ENCODE peak calls at places on chromosomes 16 and 17, in ten cellular contexts. One of them, this sample, is unnamed. For H3K4me1, the result is how much of the 10 kb centered on the place peaks cover.

GRCh38 chr17:28763804-28764266 is 20.0 kb downstream of the TRAF4 start:
- DNase-seq in naive thymus-derived CD4-positive, alpha-beta T cell: peak
- DNase-seq in GM12878: no peak
- DNase-seq in gastrocnemius medialis: peak
- DNase-seq in heart right ventricle: peak
- DNase-seq in OCI-LY7: peak
- DNase-seq in colonic mucosa: peak
- DNase-seq in sigmoid colon: peak
- DNase-seq in left ventricle myocardium inferior: peak
- DNase-seq in PC-9: peak
- DNase-seq in this sample: peak

GRCh38 chr17:50346313-50347086 is 574 bp downstream of the XYLT2 start:
- DNase-seq in naive thymus-derived CD4-positive, alpha-beta T cell: no peak
- DNase-seq in GM12878: no peak
- DNase-seq in gastrocnemius medialis: peak
- DNase-seq in heart right ventricle: peak
- DNase-seq in OCI-LY7: no peak
- DNase-seq in colonic mucosa: peak
- DNase-seq in sigmoid colon: peak
- DNase-seq in left ventricle myocardium inferior: peak
- DNase-seq in PC-9: peak
- DNase-seq in this sample: no peak

GRCh38 chr17:65664296-65664695 is 102.8 kb upstream of the AXIN2 start:
- DNase-seq in naive thymus-derived CD4-positive, alpha-beta T cell: no peak
- DNase-seq in GM12878: no peak
- DNase-seq in gastrocnemius medialis: no peak
- DNase-seq in heart right ventricle: no peak
- DNase-seq in OCI-LY7: no peak
- DNase-seq in colonic mucosa: no peak
- DNase-seq in sigmoid colon: no peak
- DNase-seq in left ventricle myocardium inferior: no peak
- DNase-seq in PC-9: no peak
- DNase-seq in this sample: no peak

GRCh38 chr17:34980353-34980680 is at the start of gene LIG3:
- DNase-seq in naive thymus-derived CD4-positive, alpha-beta T cell: peak
- DNase-seq in GM12878: peak
- DNase-seq in gastrocnemius medialis: peak
- DNase-seq in heart right ventricle: peak
- DNase-seq in OCI-LY7: peak
- DNase-seq in colonic mucosa: peak
- DNase-seq in sigmoid colon: peak
- DNase-seq in left ventricle myocardium inferior: peak
- DNase-seq in PC-9: peak
- DNase-seq in this sample: peak

GRCh38 chr17:58401287-58401686 is 16.0 kb downstream of the RNF43 start:
- DNase-seq in naive thymus-derived CD4-positive, alpha-beta T cell: no peak
- DNase-seq in GM12878: no peak
- DNase-seq in gastrocnemius medialis: no peak
- DNase-seq in heart right ventricle: no peak
- DNase-seq in OCI-LY7: no peak
- DNase-seq in colonic mucosa: peak
- DNase-seq in sigmoid colon: no peak
- DNase-seq in left ventricle myocardium inferior: no peak
- DNase-seq in PC-9: no peak
- DNase-seq in this sample: no peak

GRCh38 chr16:48441863-48442279 is 56.7 kb upstream of the SIAH1 start:
- DNase-seq in naive thymus-derived CD4-positive, alpha-beta T cell: no peak
- DNase-seq in GM12878: no peak
- DNase-seq in gastrocnemius medialis: no peak
- DNase-seq in heart right ventricle: no peak
- DNase-seq in OCI-LY7: no peak
- DNase-seq in colonic mucosa: no peak
- DNase-seq in sigmoid colon: peak
- DNase-seq in left ventricle myocardium inferior: no peak
- DNase-seq in PC-9: no peak
- DNase-seq in this sample: no peak

GRCh38 chr16:57140866-57141668 is 44.8 kb downstream of the PSME3IP1 start:
- DNase-seq in naive thymus-derived CD4-positive, alpha-beta T cell: no peak
- DNase-seq in GM12878: no peak
- DNase-seq in gastrocnemius medialis: no peak
- DNase-seq in heart right ventricle: no peak
- DNase-seq in OCI-LY7: no peak
- DNase-seq in colonic mucosa: no peak
- DNase-seq in sigmoid colon: peak
- DNase-seq in left ventricle myocardium inferior: no peak
- DNase-seq in PC-9: no peak
- DNase-seq in this sample: no peak

GRCh38 chr17:32943206-32943605 is 15.3 kb downstream of the TMEM98 start:
- DNase-seq in naive thymus-derived CD4-positive, alpha-beta T cell: no peak
- DNase-seq in GM12878: no peak
- DNase-seq in gastrocnemius medialis: no peak
- DNase-seq in heart right ventricle: no peak
- DNase-seq in OCI-LY7: no peak
- DNase-seq in colonic mucosa: no peak
- DNase-seq in sigmoid colon: no peak
- DNase-seq in left ventricle myocardium inferior: no peak
- DNase-seq in PC-9: no peak
- DNase-seq in this sample: no peak

DNA sequence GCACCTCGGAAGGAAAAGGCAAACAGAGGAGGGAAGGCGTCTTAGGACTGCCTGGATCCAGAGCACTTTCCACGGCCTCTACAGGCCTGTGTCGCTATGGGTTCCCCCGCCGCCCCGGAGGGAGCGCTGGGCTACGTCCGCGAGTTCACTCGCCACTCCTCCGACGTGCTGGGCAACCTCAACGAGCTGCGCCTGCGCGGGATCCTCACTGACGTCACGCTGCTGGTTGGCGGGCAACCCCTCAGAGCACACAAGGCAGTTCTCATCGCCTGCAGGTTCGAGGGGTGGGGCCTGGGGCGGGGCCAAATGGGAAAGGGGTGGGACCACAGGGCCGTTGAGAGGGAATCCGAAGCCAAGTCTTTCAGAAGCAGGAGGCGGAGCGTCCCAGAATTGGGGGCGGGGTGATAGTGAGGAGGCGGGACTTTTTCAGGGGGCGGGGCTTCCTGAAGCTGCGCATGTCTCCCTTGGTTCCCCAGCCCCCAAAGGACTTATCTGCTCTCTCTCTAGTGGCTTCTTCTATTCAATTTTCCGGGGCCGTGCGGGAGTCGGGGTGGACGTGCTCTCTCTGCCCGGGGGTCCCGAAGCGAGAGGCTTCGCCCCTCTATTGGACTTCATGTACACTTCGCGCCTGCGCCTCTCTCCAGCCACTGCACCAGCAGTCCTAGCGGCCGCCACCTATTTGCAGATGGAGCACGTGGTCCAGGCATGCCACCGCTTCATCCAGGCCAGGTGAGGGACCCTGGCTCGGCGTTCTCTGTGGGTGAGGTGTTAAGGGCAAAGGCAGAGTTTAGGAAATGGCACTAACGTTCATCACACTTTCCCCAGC is 939 bp downstream of the BCL6B start:
- DNase-seq in naive thymus-derived CD4-positive, alpha-beta T cell: peak
- DNase-seq in GM12878: peak
- DNase-seq in gastrocnemius medialis: peak
- DNase-seq in heart right ventricle: peak
- DNase-seq in OCI-LY7: peak
- DNase-seq in colonic mucosa: peak
- DNase-seq in sigmoid colon: peak
- DNase-seq in left ventricle myocardium inferior: peak
- DNase-seq in PC-9: peak
- DNase-seq in this sample: peak
- H3K4me3 ChIP-seq in naive thymus-derived CD4-positive, alpha-beta T cell: peak
- H3K4me3 ChIP-seq in GM12878: no peak
- H3K4me3 ChIP-seq in gastrocnemius medialis: peak
- H3K4me3 ChIP-seq in heart right ventricle: peak
- H3K4me3 ChIP-seq in OCI-LY7: no peak
- H3K4me3 ChIP-seq in colonic mucosa: peak
- H3K4me3 ChIP-seq in sigmoid colon: peak
- H3K4me3 ChIP-seq in left ventricle myocardium inferior: peak
- H3K4me3 ChIP-seq in PC-9: peak
- H3K4me3 ChIP-seq in this sample: peak

GRCh38 chr16:79165541-79165940 is 435.0 kb downstream of the MAF start:
- DNase-seq in naive thymus-derived CD4-positive, alpha-beta T cell: no peak
- DNase-seq in GM12878: no peak
- DNase-seq in gastrocnemius medialis: no peak
- DNase-seq in heart right ventricle: no peak
- DNase-seq in OCI-LY7: no peak
- DNase-seq in colonic mucosa: no peak
- DNase-seq in sigmoid colon: no peak
- DNase-seq in left ventricle myocardium inferior: no peak
- DNase-seq in PC-9: no peak
- DNase-seq in this sample: no peak

GRCh38 chr16:79168321-79168720 is 432.2 kb downstream of the MAF start:
- DNase-seq in naive thymus-derived CD4-positive, alpha-beta T cell: no peak
- DNase-seq in GM12878: no peak
- DNase-seq in gastrocnemius medialis: no peak
- DNase-seq in heart right ventricle: no peak
- DNase-seq in OCI-LY7: no peak
- DNase-seq in colonic mucosa: no peak
- DNase-seq in sigmoid colon: no peak
- DNase-seq in left ventricle myocardium inferior: no peak
- DNase-seq in PC-9: no peak
- DNase-seq in this sample: no peak

GRCh38 chr16:79167893-79168292 is 432.6 kb downstream of the MAF start:
- DNase-seq in naive thymus-derived CD4-positive, alpha-beta T cell: no peak
- DNase-seq in GM12878: no peak
- DNase-seq in gastrocnemius medialis: no peak
- DNase-seq in heart right ventricle: no peak
- DNase-seq in OCI-LY7: no peak
- DNase-seq in colonic mucosa: no peak
- DNase-seq in sigmoid colon: no peak
- DNase-seq in left ventricle myocardium inferior: no peak
- DNase-seq in PC-9: no peak
- DNase-seq in this sample: no peak

GRCh38 chr16:79163666-79164377 is 436.7 kb downstream of the MAF start:
- DNase-seq in naive thymus-derived CD4-positive, alpha-beta T cell: no peak
- DNase-seq in GM12878: no peak
- DNase-seq in gastrocnemius medialis: no peak
- DNase-seq in heart right ventricle: no peak
- DNase-seq in OCI-LY7: no peak
- DNase-seq in colonic mucosa: no peak
- DNase-seq in sigmoid colon: no peak
- DNase-seq in left ventricle myocardium inferior: no peak
- DNase-seq in PC-9: no peak
- DNase-seq in this sample: no peak

DNA sequence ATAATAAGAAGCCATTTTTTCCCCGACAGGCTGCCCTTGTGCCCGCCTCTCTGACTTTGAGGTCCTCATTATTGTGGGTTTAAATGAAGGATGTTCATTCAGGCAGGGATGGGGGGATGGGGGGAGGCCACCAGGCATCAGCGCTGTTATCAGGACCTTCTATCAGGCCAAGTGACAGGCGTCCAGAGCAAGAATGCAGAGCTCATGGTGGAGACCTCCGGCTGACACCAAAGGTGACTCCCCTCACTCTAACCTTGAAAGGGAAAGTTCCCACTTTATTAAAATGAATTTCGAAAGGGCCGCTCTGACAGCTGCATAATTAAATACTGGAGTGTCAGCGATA is 436.2 kb downstream of the MAF start:
- DNase-seq in naive thymus-derived CD4-positive, alpha-beta T cell: no peak
- DNase-seq in GM12878: no peak
- DNase-seq in gastrocnemius medialis: no peak
- DNase-seq in heart right ventricle: no peak
- DNase-seq in OCI-LY7: no peak
- DNase-seq in colonic mucosa: no peak
- DNase-seq in sigmoid colon: no peak
- DNase-seq in left ventricle myocardium inferior: no peak
- DNase-seq in PC-9: no peak
- DNase-seq in this sample: no peak
- H3K4me1 ChIP-seq in naive thymus-derived CD4-positive, alpha-beta T cell: under half
- H3K4me1 ChIP-seq in GM12878: under half
- H3K4me1 ChIP-seq in gastrocnemius medialis: under half
- H3K4me1 ChIP-seq in heart right ventricle: under half
- H3K4me1 ChIP-seq in OCI-LY7: under half
- H3K4me1 ChIP-seq in colonic mucosa: under half
- H3K4me1 ChIP-seq in sigmoid colon: under half
- H3K4me1 ChIP-seq in left ventricle myocardium inferior: under half
- H3K4me1 ChIP-seq in PC-9: under half
- H3K4me1 ChIP-seq in this sample: under half

DNA sequence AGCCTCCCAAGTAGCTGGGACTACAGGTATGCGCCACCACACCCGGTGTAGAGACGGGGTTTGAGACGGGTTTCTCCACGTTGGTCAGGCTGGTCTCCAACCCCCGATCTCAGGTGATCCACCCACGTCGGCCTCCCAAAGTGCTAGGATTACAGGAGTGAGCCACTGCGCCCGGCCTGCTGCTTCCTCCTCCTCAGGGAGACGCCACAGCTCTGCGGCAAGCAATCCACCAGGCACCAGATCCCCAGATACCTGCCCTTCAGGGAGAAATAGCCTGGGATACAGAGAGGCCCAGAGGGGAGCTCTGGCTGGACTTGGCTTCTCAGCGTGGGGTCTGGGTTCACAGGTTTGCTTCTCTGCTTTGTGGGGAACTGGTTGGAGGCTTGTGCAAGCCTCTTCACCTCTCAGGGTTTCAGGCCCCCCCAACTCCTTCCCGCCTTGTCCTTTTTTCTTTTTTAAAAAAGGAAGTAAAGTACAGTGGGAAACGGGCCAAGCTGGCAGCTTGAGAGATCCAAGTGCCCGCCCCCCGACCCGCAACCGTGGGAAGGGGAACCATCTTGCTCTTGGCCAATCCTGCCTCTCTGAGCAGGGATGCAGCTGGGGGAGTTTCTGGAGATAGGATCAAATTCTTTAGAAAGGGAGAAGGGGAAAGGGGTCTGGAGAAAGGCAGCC is 2.6 kb upstream of the SPHK1 start:
- DNase-seq in naive thymus-derived CD4-positive, alpha-beta T cell: no peak
- DNase-seq in GM12878: no peak
- DNase-seq in gastrocnemius medialis: no peak
- DNase-seq in heart right ventricle: peak
- DNase-seq in OCI-LY7: no peak
- DNase-seq in colonic mucosa: no peak
- DNase-seq in sigmoid colon: no peak
- DNase-seq in left ventricle myocardium inferior: no peak
- DNase-seq in PC-9: no peak
- DNase-seq in this sample: no peak
- H3K4me3 ChIP-seq in naive thymus-derived CD4-positive, alpha-beta T cell: no peak
- H3K4me3 ChIP-seq in GM12878: no peak
- H3K4me3 ChIP-seq in gastrocnemius medialis: no peak
- H3K4me3 ChIP-seq in heart right ventricle: no peak
- H3K4me3 ChIP-seq in OCI-LY7: no peak
- H3K4me3 ChIP-seq in colonic mucosa: no peak
- H3K4me3 ChIP-seq in sigmoid colon: no peak
- H3K4me3 ChIP-seq in left ventricle myocardium inferior: peak
- H3K4me3 ChIP-seq in PC-9: no peak
- H3K4me3 ChIP-seq in this sample: no peak

GRCh38 chr17:78318843-78319242 is 41.0 kb downstream of the SOCS3 start:
- DNase-seq in naive thymus-derived CD4-positive, alpha-beta T cell: no peak
- DNase-seq in GM12878: no peak
- DNase-seq in gastrocnemius medialis: no peak
- DNase-seq in heart right ventricle: no peak
- DNase-seq in OCI-LY7: no peak
- DNase-seq in colonic mucosa: no peak
- DNase-seq in sigmoid colon: peak
- DNase-seq in left ventricle myocardium inferior: no peak
- DNase-seq in PC-9: no peak
- DNase-seq in this sample: no peak
- H3K4me1 ChIP-seq in naive thymus-derived CD4-positive, alpha-beta T cell: under half
- H3K4me1 ChIP-seq in GM12878: under half
- H3K4me1 ChIP-seq in gastrocnemius medialis: under half
- H3K4me1 ChIP-seq in heart right ventricle: half or more
- H3K4me1 ChIP-seq in OCI-LY7: under half
- H3K4me1 ChIP-seq in colonic mucosa: under half
- H3K4me1 ChIP-seq in sigmoid colon: under half
- H3K4me1 ChIP-seq in left ventricle myocardium inferior: half or more
- H3K4me1 ChIP-seq in PC-9: under half
- H3K4me1 ChIP-seq in this sample: under half

GRCh38 chr17:2511138-2511461 is 588 bp downstream of the METTL16 start:
- DNase-seq in naive thymus-derived CD4-positive, alpha-beta T cell: no peak
- DNase-seq in GM12878: no peak
- DNase-seq in gastrocnemius medialis: no peak
- DNase-seq in heart right ventricle: no peak
- DNase-seq in OCI-LY7: no peak
- DNase-seq in colonic mucosa: no peak
- DNase-seq in sigmoid colon: no peak
- DNase-seq in left ventricle myocardium inferior: no peak
- DNase-seq in PC-9: no peak
- DNase-seq in this sample: no peak
- H3K4me3 ChIP-seq in naive thymus-derived CD4-positive, alpha-beta T cell: peak
- H3K4me3 ChIP-seq in GM12878: peak
- H3K4me3 ChIP-seq in gastrocnemius medialis: peak
- H3K4me3 ChIP-seq in heart right ventricle: peak
- H3K4me3 ChIP-seq in OCI-LY7: peak
- H3K4me3 ChIP-seq in colonic mucosa: peak
- H3K4me3 ChIP-seq in sigmoid colon: peak
- H3K4me3 ChIP-seq in left ventricle myocardium inferior: peak
- H3K4me3 ChIP-seq in PC-9: peak
- H3K4me3 ChIP-seq in this sample: peak